ENCODE peak calls at places on chromosomes 7 and 10, in six cellular contexts. C is mucosa of descending colon, W is right lobe of liver, H is heart right ventricle, T is astrocyte, A is lower lobe of right lung. G is an unnamed sample. For H3K4me1 and H3K36me3, the result is how much of the 10 kb centered on the place peaks cover.

GRCh38 chr10:72954596-72955569 is at the start of gene PLA2G12B:
- DNase-seq in W (peak), H (no peak), C (peak), A (peak), T (no peak), G (peak)

GRCh38 chr7:105188201-105188600 is 174.2 kb downstream of the KMT2E start:
- DNase-seq in A (no peak), T (peak), C (no peak), H (no peak), W (no peak), G (no peak)

GRCh38 chr7:1169409-1170368 is 9.7 kb upstream of the ZFAND2A start:
- DNase-seq in H (peak), C (peak), T (peak), W (peak), A (peak), G (peak)

GRCh38 chr7:31175672-31176071 is 123.6 kb downstream of the ADCYAP1R1 start:
- DNase-seq in A (no peak), T (no peak), H (no peak), W (no peak), C (no peak), G (no peak)

GRCh38 chr10:670990-671389 is 18.5 kb downstream of the DIP2C start:
- DNase-seq in H (no peak), A (no peak), W (no peak), T (no peak), C (no peak), G (peak)

GRCh38 chr10:12107781-12108180 is 21.7 kb upstream of the SEC61A2 start:
- DNase-seq in H (no peak), W (no peak), T (no peak), C (no peak), A (no peak), G (no peak)

GRCh38 chr7:129771201-129771927 is 159.8 kb downstream of the NRF1 start:
- DNase-seq in C (no peak), A (no peak), T (no peak), W (no peak), H (no peak), G (no peak)

GRCh38 chr7:122887198-122887597 is 938 bp upstream of the CADPS2 start:
- DNase-seq in W (peak), A (peak), C (peak), T (peak), H (peak), G (peak)

GRCh38 chr10:75288140-75288711 is 52.5 kb upstream of the COMTD1 start:
- DNase-seq in C (no peak), T (no peak), A (no peak), H (no peak), W (no peak), G (no peak)

GRCh38 chr10:118595598-118596425 is at the start of gene PRLHR:
- DNase-seq in T (peak), H (no peak), C (no peak), W (peak), A (no peak), G (no peak)

GRCh38 chr10:30018512-30018911 is 40.9 kb downstream of the JCAD start:
- DNase-seq in T (no peak), A (no peak), W (no peak), C (no peak), H (no peak), G (no peak)

GRCh38 chr7:36784991-36785940 is 61.0 kb upstream of the AOAH start:
- DNase-seq in H (peak), C (peak), A (peak), T (no peak), W (peak), G (peak)

GRCh38 chr7:141073641-141074161 is at the start of gene TMEM178B:
- DNase-seq in C (no peak), W (no peak), H (no peak), T (no peak), A (no peak), G (no peak)

GRCh38 chr10:43394868-43395267 is 14.1 kb downstream of the HNRNPF start:
- DNase-seq in T (no peak), H (no peak), A (no peak), W (no peak), C (no peak), G (no peak)

GRCh38 chr10:43395571-43396060 is 13.4 kb downstream of the HNRNPF start:
- DNase-seq in T (no peak), H (no peak), C (peak), W (peak), A (no peak), G (no peak)

GRCh38 chr10:43392757-43393156 is 16.2 kb downstream of the HNRNPF start:
- DNase-seq in T (no peak), C (no peak), W (no peak), H (no peak), A (no peak), G (no peak)

GRCh38 chr10:43396061-43396927 is 12.7 kb downstream of the HNRNPF start:
- DNase-seq in W (peak), H (peak), T (peak), C (peak), A (peak), G (peak)

DNA sequence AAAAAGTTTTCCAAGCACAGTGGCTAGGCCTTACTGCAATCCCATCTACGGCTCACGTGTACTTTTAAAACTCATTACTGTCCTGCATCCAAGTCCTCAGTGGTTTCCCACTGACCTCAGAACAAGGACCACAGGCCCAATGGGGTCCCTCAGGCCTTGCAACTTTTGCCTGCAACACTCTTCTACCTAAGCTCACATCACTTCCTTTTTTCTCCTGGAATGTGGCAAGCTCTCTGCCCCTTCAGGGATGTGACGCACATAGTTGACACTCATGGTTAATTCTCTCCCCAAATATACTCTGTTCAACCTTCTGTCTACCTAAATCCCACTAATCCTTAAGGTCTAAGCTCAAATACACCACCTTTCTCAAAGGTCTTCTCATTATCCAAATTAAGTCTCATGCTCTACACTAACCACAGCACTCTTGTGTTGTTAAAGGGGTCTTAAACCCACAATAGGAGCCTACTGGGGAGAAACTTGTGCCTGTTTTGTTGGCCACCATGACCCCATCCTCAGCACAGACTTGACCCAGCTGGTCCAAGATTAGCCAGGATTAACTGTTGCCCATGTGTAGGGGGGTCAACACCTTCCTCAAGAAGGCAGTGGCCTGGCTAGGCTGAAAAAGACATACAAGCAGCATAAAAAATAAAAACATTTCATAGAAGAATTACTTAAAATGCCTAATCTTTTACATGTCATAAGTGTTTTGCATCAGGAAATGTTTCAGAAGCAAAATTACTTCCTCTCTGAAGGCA is 15.2 kb downstream of the HNRNPF start:
- DNase-seq in C (no peak), A (no peak), H (no peak), T (no peak), W (no peak), G (no peak)
- H3K4me1 ChIP-seq in C (under half), A (half or more), H (half or more), T (under half), W (under half), G (under half)

GRCh38 chr7:152117356-152117755 is 91.9 kb downstream of the GALNT11 start:
- DNase-seq in T (no peak), C (no peak), H (no peak), W (no peak), A (no peak), G (no peak)
- H3K36me3 ChIP-seq in T (under half), C (under half), H (half or more), W (under half), A (half or more), G (under half)

DNA sequence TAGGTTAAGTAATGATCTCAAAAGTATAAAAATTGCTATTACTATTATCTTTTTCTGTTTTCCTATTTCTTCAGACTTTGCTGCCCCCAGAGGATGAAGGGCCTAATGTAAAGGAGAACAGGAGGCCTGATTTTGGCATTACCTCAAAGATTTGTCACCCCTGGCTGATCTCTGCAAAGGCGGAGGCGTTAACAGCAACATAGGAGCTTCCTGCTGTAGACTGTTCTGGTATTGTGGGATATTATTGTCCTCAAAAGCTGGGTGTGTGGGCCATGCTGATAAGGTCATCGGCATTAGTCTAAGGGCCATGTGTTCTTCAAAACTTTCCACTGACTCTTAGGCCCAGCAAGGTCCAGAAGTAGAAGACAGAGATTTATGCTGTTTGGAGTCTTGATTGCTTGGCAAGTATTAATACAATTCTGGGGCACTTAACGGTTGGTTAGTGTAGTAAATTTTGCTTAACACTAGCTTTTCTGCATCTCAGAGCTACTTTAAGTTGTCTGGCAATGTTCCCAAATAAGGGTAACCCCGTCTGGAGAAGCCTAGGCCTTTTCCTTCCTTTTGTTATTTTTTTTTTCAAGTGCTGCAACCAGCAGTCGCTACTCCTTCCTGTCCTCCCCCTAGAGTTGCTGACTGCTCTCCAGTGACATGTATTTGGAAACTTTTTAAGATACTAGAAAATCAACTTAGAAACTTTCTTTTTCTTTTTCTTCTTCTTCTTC is 14.0 kb upstream of the ENTPD1 start:
- DNase-seq in T (peak), C (no peak), A (no peak), H (peak), W (no peak), G (peak)
- TF ChIP-seq CTCF in T (peak), C (no peak), A (peak), H (no peak), W (no peak), G (no peak)

DNA sequence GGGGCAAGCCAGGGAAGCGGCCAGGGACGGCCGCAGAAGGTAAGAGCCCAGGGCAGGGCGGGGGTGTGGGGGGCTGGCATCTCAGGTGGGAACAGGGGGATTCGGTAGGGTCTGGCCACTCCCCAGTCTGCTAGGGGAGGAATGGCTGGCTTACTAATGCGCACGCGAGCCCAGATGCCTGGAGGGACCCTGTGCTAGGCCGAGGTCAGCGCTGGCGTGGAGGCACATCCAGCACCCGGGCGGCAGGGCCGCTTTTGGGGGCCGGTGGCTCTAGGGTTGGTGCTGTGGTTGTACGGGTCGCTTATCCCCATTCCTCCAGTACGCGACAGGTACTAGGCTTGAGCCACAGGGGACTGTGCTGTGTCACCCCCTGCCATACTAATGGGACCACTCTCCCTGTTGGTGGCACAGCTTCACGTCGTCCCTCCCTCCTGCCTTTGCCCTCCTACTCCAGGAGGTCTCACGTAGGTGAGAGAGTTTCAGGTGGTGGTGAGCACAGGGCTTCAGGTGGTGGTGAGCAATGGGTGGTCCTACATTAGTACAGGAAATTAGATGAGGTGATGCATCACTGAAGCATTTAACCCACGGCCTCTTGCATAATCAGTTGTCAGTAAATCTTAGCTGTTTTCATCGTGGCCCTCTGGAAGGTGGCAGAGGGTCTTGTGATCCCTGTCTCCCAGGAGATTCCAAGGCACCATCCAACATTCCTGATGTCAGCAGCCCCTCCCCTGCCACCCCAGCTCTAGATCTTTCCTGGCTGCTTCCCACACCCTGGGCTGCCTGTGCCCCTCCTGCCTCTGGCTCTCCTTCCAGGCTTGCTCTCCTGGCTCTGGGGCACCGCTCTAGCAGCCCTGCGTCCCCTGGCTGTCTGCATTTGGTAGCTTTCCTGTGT is 981 bp downstream of the AEBP1 start:
- DNase-seq in H (no peak), W (no peak), C (peak), T (peak), A (no peak), G (no peak)
- H3K4me1 ChIP-seq in H (half or more), W (under half), C (under half), T (under half), A (under half), G (under half)

DNA sequence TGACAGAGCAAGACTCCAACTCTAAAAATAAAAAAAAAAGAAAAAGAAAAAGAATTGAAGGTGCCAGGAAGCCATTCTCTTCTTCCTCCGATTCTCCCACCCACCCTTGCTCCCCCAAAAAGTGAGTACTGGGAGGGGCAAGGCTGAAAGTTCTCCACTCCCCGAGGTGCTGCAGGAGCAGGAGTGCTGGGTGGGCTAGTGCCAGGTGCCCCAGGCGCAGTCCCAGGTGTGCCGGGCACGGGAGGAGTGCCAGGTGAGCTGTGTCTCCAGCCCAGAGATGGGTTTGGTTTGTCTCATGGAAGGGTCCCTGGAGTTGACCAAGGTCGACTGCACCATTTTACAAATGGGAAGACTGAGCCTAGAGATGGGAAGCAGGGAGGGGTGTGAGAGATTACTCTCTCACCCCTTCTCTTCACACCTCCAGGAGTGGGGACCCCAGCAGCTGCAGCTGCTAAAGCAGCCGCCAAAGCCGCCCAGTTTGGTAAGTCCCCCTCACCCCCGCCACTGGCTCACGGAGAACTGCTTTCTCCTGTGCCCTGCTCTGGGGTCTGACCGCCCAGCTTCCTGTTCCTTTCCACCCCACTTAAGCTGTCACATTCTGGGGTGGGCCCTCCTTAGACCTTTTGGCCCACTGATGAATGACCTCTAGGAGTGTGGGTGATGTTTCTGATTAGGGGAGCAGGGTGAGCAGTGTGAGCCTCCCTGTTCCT is 26.2 kb upstream of the LIMK1 start:
- DNase-seq in C (peak), W (no peak), T (no peak), H (no peak), A (no peak), G (no peak)
- H3K36me3 ChIP-seq in C (under half), W (under half), T (under half), H (half or more), A (half or more), G (under half)

DNA sequence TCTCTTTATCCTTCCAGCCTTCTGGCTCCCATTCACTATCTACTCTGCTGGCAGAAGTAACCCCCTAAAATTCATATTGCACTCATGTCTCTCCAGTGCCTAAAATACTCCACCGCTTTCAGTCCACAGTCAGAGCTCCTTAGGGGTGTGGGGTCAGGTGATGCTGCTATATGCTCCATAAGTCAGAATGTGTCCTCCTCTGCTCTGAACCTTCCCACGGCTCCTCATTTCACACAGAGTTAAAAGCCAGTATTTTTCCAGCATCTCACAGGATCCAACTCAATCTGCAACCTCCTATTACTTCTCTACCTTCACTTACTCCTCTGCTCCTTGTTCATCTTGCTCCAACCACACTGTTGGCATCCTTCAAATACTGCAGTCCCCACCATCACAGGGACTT is 31.1 kb upstream of the CHCHD3 start:
- DNase-seq in H (no peak), A (no peak), W (no peak), T (no peak), C (no peak), G (no peak)
- TF ChIP-seq CTCF in H (no peak), A (no peak), W (no peak), T (no peak), C (no peak), G (no peak)

G was measured in colonic mucosa.